ENCODE peak calls at places on chromosomes 1 and 21, in six cellular contexts. A, C, Q, R, X and S are unnamed samples.

GRCh38 chr1:94522304-94522703 is 19.3 kb downstream of the F3 start:
- DNase-seq in A (peak), R (no peak), C (no peak), X (peak), Q (no peak), S (peak)

GRCh38 chr1:18010408-18010807 is 97.2 kb upstream of the IGSF21 start:
- DNase-seq in Q (peak), A (no peak), X (no peak), R (no peak), C (no peak), S (no peak)

GRCh38 chr1:37485902-37486679 is 11.7 kb downstream of the ZC3H12A start:
- DNase-seq in A (no peak), R (no peak), X (no peak), Q (no peak), C (no peak), S (no peak)

GRCh38 chr1:168628807-168629206 is 52.4 kb downstream of the XCL1 start:
- DNase-seq in X (no peak), C (no peak), A (no peak), Q (no peak), R (no peak), S (no peak)

GRCh38 chr1:233597489-233597901 is 16.4 kb upstream of the KCNK1 start:
- DNase-seq in Q (no peak), R (no peak), C (no peak), A (no peak), X (peak), S (no peak)

GRCh38 chr1:2379733-2380404 is 11.5 kb downstream of the MORN1 start:
- DNase-seq in R (no peak), Q (peak), A (no peak), X (no peak), C (peak), S (peak)

GRCh38 chr1:228487336-228488106 is at the start of gene RNF187:
- DNase-seq in X (no peak), Q (peak), A (peak), C (peak), R (no peak), S (peak)

GRCh38 chr1:67134692-67135091 is at the start of gene C1orf141:
- DNase-seq in R (peak), Q (peak), C (no peak), A (no peak), X (no peak), S (peak)

GRCh38 chr1:202200112-202200548 is 6.5 kb downstream of the LGR6 start:
- DNase-seq in R (no peak), C (peak), X (no peak), A (no peak), Q (no peak), S (no peak)

GRCh38 chr1:155226188-155226909 is 17.9 kb downstream of the MTX1 start:
- DNase-seq in Q (peak), C (peak), R (peak), A (peak), X (no peak), S (peak)

GRCh38 chr1:13730751-13731482 is 30.9 kb downstream of the PRDM2 start:
- DNase-seq in Q (peak), A (peak), C (peak), R (no peak), X (no peak), S (no peak)

GRCh38 chr1:227396539-227397355 is 78.5 kb upstream of the CDC42BPA start:
- DNase-seq in A (no peak), R (no peak), X (no peak), C (no peak), Q (no peak), S (no peak)

DNA sequence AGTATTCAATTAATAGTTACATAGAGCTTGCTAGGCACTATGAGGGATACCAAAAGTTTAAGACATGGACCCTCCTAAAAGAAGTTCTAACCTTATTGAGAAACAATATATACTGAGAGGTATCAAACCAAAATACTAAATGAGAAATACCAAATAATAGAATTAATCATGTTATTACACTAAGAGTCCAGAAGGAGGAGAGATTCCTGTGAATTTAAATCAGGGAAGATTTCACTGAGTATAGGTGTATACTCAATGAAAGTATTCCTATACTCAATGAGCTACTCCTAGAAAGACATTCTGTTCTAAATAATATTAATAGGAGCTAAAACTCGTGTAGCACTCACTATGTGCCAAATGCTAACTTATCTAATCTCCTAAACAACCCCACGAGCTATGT is 9.4 kb downstream of the CR1L start:
- DNase-seq in C (no peak), X (no peak), R (no peak), A (no peak), Q (no peak), S (no peak)
- TF ChIP-seq CTCF in C (no peak), X (no peak), R (no peak), A (no peak), Q (peak), S (no peak)

DNA sequence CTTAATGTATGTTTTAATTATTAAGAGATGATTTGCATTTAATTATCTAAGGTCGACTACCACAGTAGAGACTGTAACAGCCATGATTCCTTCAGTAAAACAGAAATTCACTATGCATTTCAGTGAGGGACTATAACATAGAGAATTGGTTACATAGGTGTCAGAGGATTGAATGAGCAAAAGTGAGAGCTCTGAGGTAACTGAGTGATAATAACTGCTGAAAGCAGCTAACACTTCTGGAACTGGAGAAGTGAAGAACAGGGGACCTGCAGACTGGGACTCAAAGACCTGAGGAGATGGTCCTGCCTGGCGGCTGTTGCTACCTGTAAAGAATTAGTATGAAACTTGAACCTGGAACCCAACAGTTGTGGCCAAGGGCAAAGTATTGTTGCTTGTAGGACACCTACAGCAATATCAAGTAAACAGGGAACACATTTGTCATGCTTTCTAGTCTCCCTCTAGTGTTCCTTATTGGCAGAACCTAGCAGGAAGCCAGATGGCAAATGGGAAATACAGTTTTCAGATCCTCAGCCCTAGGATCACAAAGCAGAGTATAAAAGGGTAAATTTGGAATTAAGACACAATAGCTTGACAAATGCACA is 110.6 kb downstream of the HS2ST1 start:
- DNase-seq in C (no peak), R (no peak), Q (no peak), X (peak), A (no peak), S (no peak)
- TF ChIP-seq CTCF in C (peak), R (no peak), Q (peak), X (peak), A (peak), S (peak)

GRCh38 chr21:31731112-31731801 is 661 bp downstream of the SCAF4 start:
- DNase-seq in X (no peak), Q (peak), A (no peak), C (peak), R (peak), S (peak)
- TF ChIP-seq CTCF in X (peak), Q (peak), A (no peak), C (peak), R (no peak), S (peak)

GRCh38 chr1:35544976-35545375 is 12.2 kb downstream of the KIAA0319L start:
- DNase-seq in C (peak), X (no peak), A (peak), Q (no peak), R (peak), S (peak)
- TF ChIP-seq CTCF in C (no peak), X (peak), A (peak), Q (peak), R (no peak), S (peak)

DNA sequence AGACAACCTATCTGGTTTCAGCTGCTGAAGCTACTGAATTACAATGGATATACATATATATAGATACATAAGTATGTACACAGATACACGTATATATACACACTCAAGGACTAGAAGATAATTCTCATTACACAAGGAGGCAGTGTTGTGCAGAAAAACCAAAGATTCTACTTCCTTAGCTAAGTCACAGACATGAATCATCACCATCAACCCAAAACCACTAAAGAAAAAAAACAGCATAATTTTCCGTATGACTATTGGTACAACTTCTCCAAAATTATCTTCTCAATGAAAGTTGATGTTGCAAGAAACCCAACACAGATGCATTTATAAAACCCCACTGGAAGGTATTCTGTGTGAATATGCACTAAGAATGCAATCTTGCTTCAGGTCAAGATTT is 36.8 kb upstream of the RPF1 start:
- DNase-seq in Q (no peak), X (peak), A (peak), C (no peak), R (no peak), S (no peak)
- TF ChIP-seq CTCF in Q (peak), X (peak), A (peak), C (peak), R (no peak), S (no peak)

DNA sequence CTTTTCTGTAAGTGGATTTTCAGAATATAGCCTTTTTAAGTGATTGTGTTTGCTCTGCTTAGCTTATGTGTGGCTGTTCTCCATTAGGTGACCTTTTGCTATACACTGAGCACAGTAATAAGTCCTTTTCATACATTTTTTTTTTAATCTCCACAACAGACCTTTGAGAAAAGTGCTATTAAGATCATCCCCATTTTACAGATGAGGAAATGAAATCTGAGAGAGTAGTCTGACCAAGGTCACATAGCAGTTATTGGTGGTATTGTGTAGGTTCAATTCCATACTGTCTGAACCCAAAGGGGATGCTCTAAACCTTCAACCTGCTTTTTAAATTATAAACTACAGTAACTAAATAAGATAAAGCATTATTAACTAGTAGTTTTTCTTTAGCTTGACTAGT is 1.7 kb downstream of the PRRC2C start:
- DNase-seq in A (no peak), X (no peak), C (no peak), R (no peak), Q (no peak), S (no peak)
- TF ChIP-seq CTCF in A (no peak), X (no peak), C (no peak), R (no peak), Q (no peak), S (no peak)

DNA sequence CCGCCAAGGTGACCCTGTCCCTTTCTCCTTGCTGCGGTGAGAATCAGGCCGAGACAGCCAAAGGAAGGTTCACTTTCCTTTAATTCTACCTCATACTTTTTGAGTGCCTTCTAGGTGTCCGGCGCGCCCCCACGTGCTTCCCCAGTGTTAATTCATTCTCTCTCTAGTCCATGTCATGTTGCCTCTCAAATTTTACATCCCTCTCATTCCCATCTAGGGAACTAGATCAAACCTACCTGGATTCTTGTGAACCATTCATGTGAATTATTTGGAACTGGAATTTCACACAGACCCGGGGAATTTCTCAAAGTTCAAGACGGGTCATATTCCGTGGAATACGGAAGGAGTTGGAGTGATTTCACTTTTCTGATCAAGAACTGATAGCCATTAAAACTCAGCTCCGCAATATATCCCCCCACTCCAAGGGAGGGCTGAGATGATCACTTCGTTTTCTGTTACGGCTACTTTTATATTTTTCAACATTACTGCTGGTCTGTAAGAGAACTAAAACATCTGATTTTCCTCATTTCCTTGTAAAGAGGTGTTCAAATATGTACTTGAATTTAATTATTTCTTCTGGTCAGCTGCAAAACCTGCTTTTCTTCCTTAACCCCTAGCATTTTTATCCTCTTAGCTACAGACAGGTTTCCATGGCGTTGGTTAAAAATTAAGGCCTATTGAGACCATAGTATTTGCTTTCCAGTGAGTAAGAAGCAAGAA is 1.0 kb upstream of the ENO1 start:
- DNase-seq in R (no peak), A (peak), X (no peak), Q (no peak), C (no peak), S (no peak)
- TF ChIP-seq CTCF in R (no peak), A (no peak), X (no peak), Q (no peak), C (peak), S (no peak)